ENCODE peak calls at places on chromosome 2, in seven cellular contexts. O, B, R, X, L, U and J are unnamed samples.

GRCh38 chr2:175605989-175606841 is 395.9 kb downstream of the LNPK start:
- DNase-seq in R (no peak), X (no peak), O (no peak), L (no peak), B (no peak), U (no peak), J (no peak)

GRCh38 chr2:176085861-176086771 is 2.4 kb upstream of the EVX2 start:
- DNase-seq in L (no peak), U (peak; percentile 44), R (no peak), O (no peak), B (no peak), X (peak; percentile 72), J (peak; percentile 62)

GRCh38 chr2:192016265-192016664 is 169.4 kb upstream of the CAVIN2 start:
- DNase-seq in O (no peak), R (no peak), X (no peak), B (no peak), L (no peak), U (no peak), J (no peak)

GRCh38 chr2:167127135-167127534 is 238.9 kb downstream of the XIRP2 start:
- DNase-seq in U (no peak), R (no peak), O (no peak), L (no peak), B (no peak), X (peak; percentile 36), J (no peak)

GRCh38 chr2:6068441-6068935 is 376.3 kb downstream of the SOX11 start:
- DNase-seq in U (no peak), R (no peak), L (no peak), B (no peak), O (no peak), X (no peak), J (no peak)

GRCh38 chr2:38443021-38443541 is 66.0 kb upstream of the ATL2 start:
- DNase-seq in O (no peak), L (peak; percentile 49), U (peak; percentile 25), X (peak; percentile 95), R (no peak), B (no peak), J (no peak)

GRCh38 chr2:144152817-144153271 is 367.1 kb downstream of the ZEB2 start:
- DNase-seq in L (peak; percentile 77), U (peak; percentile 35), X (peak; percentile 55), B (no peak), O (no peak), R (no peak), J (no peak)

GRCh38 chr2:64141711-64142405 is 2.4 kb downstream of the PELI1 start:
- DNase-seq in B (no peak), X (peak; percentile 27), O (no peak), L (peak; percentile 32), R (no peak), U (no peak), J (no peak)

GRCh38 chr2:212901604-212902275 is 249.7 kb downstream of the IKZF2 start:
- DNase-seq in R (no peak), U (no peak), B (no peak), O (no peak), X (no peak), L (no peak), J (no peak)

GRCh38 chr2:176066645-176067586 is 16.8 kb downstream of the EVX2 start:
- DNase-seq in B (no peak), R (no peak), O (no peak), X (no peak), U (no peak), L (no peak), J (no peak)

GRCh38 chr2:241772063-241772499 is 4.5 kb upstream of the GAL3ST2 start:
- DNase-seq in X (no peak), B (no peak), U (peak; percentile 0), O (no peak), L (no peak), R (no peak), J (no peak)

GRCh38 chr2:144154205-144154604 is 365.7 kb downstream of the ZEB2 start:
- DNase-seq in X (no peak), B (no peak), L (no peak), U (no peak), R (no peak), O (no peak), J (no peak)

GRCh38 chr2:150888337-150888736 is 373.3 kb downstream of the RBM43 start:
- DNase-seq in L (peak; percentile 17), R (no peak), X (no peak), U (peak; percentile 46), B (no peak), O (no peak), J (no peak)

GRCh38 chr2:147844691-147845607 is at the start of gene ACVR2A:
- DNase-seq in R (peak; percentile 41), B (peak; percentile 17), L (peak; percentile 68), O (no peak), X (peak; percentile 78), U (peak; percentile 36), J (peak; percentile 16)

GRCh38 chr2:72685666-72686065 is 140.2 kb downstream of the EXOC6B start:
- DNase-seq in X (no peak), U (no peak), O (no peak), B (no peak), R (no peak), L (no peak), J (no peak)

GRCh38 chr2:114170070-114170469 is 272.4 kb upstream of the DPP10 start:
- DNase-seq in O (no peak), R (no peak), B (no peak), U (no peak), L (no peak), X (no peak), J (no peak)

GRCh38 chr2:219697811-219698683 is 70.6 kb downstream of the SLC4A3 start:
- DNase-seq in L (no peak), U (no peak), R (no peak), X (no peak), B (no peak), O (no peak), J (no peak)

GRCh38 chr2:48250943-48251342 is 279.0 kb upstream of the STON1 start:
- DNase-seq in U (peak; percentile 5), B (no peak), L (peak; percentile 47), X (no peak), O (no peak), R (no peak), J (no peak)

GRCh38 chr2:85376291-85377065 is 21.9 kb downstream of the ELMOD3 start:
- DNase-seq in B (no peak), X (no peak), R (no peak), O (no peak), U (no peak), L (peak; percentile 7), J (no peak)

GRCh38 chr2:85380048-85380447 is 25.5 kb downstream of the ELMOD3 start:
- DNase-seq in X (peak; percentile 31), L (no peak), R (no peak), U (no peak), O (no peak), B (no peak), J (no peak)

GRCh38 chr2:85377083-85377482 is 22.5 kb downstream of the ELMOD3 start:
- DNase-seq in B (no peak), X (no peak), U (no peak), O (no peak), R (no peak), L (no peak), J (no peak)
- H3K36me3 ChIP-seq in B (peaks cover 4% of the 10 kb centered on the region), X (no peaks in the 10 kb centered on the region), U (no peaks in the 10 kb centered on the region), O (peaks cover 53% of the 10 kb centered on the region), R (peaks cover 12% of the 10 kb centered on the region), L (peaks cover 49% of the 10 kb centered on the region), J (no peaks in the 10 kb centered on the region)

DNA sequence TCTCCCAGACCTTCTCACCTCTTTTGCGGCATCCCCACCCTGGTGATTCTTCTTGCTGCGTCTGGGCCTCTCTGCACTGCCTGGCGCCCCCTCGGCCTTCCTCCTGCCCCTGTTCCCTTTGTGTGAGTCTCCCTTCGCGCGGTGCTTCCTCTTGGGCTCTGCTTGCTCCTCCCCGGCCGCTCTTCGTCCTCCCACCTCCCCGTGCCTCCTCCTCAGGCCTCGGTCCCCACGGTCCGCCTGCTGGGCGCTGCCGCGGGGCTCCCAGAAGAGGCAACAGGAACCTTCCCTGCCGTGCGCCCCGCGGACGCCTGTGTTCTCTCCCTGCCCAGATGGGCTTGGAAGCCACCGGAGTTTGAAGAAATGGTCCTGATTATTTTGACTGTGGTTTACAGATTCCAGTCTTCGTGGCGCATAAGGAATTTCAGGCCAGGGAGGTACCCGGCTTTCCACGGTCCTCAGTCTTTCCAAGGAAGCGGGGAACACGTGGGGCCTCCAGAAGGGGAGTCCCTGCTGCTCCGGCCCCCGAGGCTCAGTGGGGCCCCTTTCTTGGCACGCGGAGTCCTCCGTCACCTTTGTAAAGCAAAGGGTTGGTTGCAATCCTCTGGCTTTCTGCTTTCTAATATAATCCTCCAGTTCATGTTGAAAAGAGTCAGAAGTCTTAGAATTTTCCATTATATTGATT is 13.1 kb downstream of the RNU2-63P start:
- DNase-seq in L (no peak), B (no peak), R (no peak), X (peak; percentile 73), U (no peak), O (no peak), J (no peak)
- H3K4me3 ChIP-seq in L (no peak overlapping the region), B (no peak overlapping the region), R (no peak overlapping the region), X (no peak overlapping the region), U (no peak overlapping the region), O (no peak overlapping the region), J (no peak overlapping the region)

GRCh38 chr2:218555527-218555926 is 12.6 kb downstream of the USP37 start:
- DNase-seq in B (no peak), X (peak; percentile 84), R (no peak), U (no peak), O (no peak), L (no peak), J (no peak)

GRCh38 chr2:218564056-218564455 is 4.1 kb downstream of the USP37 start:
- DNase-seq in O (no peak), B (no peak), X (no peak), U (no peak), R (no peak), L (no peak), J (no peak)

GRCh38 chr2:218559021-218559420 is 9.1 kb downstream of the USP37 start:
- DNase-seq in X (no peak), B (no peak), R (no peak), U (peak; percentile 55), L (no peak), O (no peak), J (no peak)
- H3K36me3 ChIP-seq in X (no peaks in the 10 kb centered on the region), B (peaks cover 6% of the 10 kb centered on the region), R (peaks cover 13% of the 10 kb centered on the region), U (no peaks in the 10 kb centered on the region), L (peaks cover 64% of the 10 kb centered on the region), O (peaks cover 53% of the 10 kb centered on the region), J (peaks cover 35% of the 10 kb centered on the region)

GRCh38 chr2:130338793-130339345 is 3.8 kb upstream of the IMP4 start:
- DNase-seq in L (no peak), B (no peak), U (no peak), O (no peak), R (no peak), X (no peak), J (no peak)

GRCh38 chr2:130336877-130337734 is 5.6 kb upstream of the IMP4 start:
- DNase-seq in O (peak; percentile 92), B (no peak), L (peak; percentile 88), X (peak; percentile 94), U (peak; percentile 87), R (peak; percentile 72), J (peak; percentile 74)

GRCh38 chr2:130339885-130340745 is 2.6 kb upstream of the IMP4 start:
- DNase-seq in U (no peak), X (no peak), L (no peak), O (no peak), R (no peak), B (no peak), J (no peak)

GRCh38 chr2:130336150-130336876 is 6.4 kb upstream of the IMP4 start:
- DNase-seq in X (no peak), L (no peak), O (no peak), B (no peak), R (no peak), U (no peak), J (peak; percentile 34)

GRCh38 chr2:130337735-130338325 is 4.9 kb upstream of the IMP4 start:
- DNase-seq in B (no peak), X (no peak), R (no peak), O (no peak), L (peak; percentile 84), U (no peak), J (no peak)
- H3K4me3 ChIP-seq in B (peak overlapping the region; percentile 18), X (no peak overlapping the region), R (no peak overlapping the region), O (no peak overlapping the region), L (peak overlapping the region; percentile 38), U (no peak overlapping the region), J (peak overlapping the region; percentile 60)